ENCODE peak calls at places on chromosomes 2 and 18, in six cellular contexts. V is tibial artery, H is upper lobe of right lung, A is neural progenitor cell, L is tibial nerve, C is right atrium auricular region. T is an unnamed sample. For H3K4me1, the result is how much of the 10 kb centered on the place peaks cover.

GRCh38 chr2:181106789-181107418 is 126.5 kb downstream of the UBE2E3 start:
- DNase-seq in C (no peak), L (no peak), A (no peak), V (no peak), H (no peak), T (no peak)

GRCh38 chr2:160893581-160893980 is 266.6 kb upstream of the TANK start:
- DNase-seq in A (no peak), V (no peak), H (no peak), C (no peak), L (no peak), T (peak)

GRCh38 chr18:9612215-9612830 is 2.0 kb downstream of the PPP4R1 start:
- DNase-seq in H (no peak), C (no peak), A (peak), V (no peak), L (no peak), T (no peak)

GRCh38 chr2:8103085-8103708 is 578.7 kb upstream of the ID2 start:
- DNase-seq in V (no peak), L (no peak), A (no peak), C (no peak), H (no peak), T (no peak)

GRCh38 chr2:216555274-216555673 is 56.6 kb downstream of the RPL37A start:
- DNase-seq in C (peak), A (no peak), V (peak), H (peak), L (no peak), T (peak)

GRCh38 chr2:237677951-237678481 is 50.6 kb downstream of the LRRFIP1 start:
- DNase-seq in L (no peak), V (peak), H (peak), A (no peak), C (no peak), T (no peak)

GRCh38 chr2:168669151-168669550 is 133.3 kb upstream of the NOSTRIN start:
- DNase-seq in V (no peak), C (no peak), A (no peak), H (no peak), L (no peak), T (no peak)

GRCh38 chr2:74747411-74748080 is 86.4 kb upstream of the HK2 start:
- DNase-seq in A (no peak), V (no peak), H (no peak), C (no peak), L (no peak), T (no peak)

GRCh38 chr2:15670981-15671380 is 79.3 kb downstream of the DDX1 start:
- DNase-seq in C (no peak), A (no peak), H (no peak), L (no peak), V (peak), T (no peak)

GRCh38 chr2:173448938-173449471 is 94.3 kb downstream of the CDCA7 start:
- DNase-seq in A (peak), H (peak), V (peak), L (no peak), C (peak), T (peak)

GRCh38 chr2:239806276-239806675 is 218.9 kb downstream of the NDUFA10 start:
- DNase-seq in L (no peak), A (no peak), V (no peak), C (peak), H (no peak), T (no peak)

GRCh38 chr2:61645911-61646310 is 107.8 kb upstream of the XPO1 start:
- DNase-seq in L (no peak), A (no peak), C (no peak), H (no peak), V (no peak), T (no peak)

GRCh38 chr18:71287268-71287667 is 998.4 kb downstream of the SOCS6 start:
- DNase-seq in V (no peak), C (no peak), H (no peak), L (no peak), A (no peak), T (no peak)

GRCh38 chr2:205139822-205140612 is 542.3 kb upstream of the NRP2 start:
- DNase-seq in H (peak), V (no peak), C (no peak), L (no peak), A (peak), T (peak)

GRCh38 chr2:55268288-55268906 is 634 bp downstream of the MTIF2 start:
- DNase-seq in V (no peak), C (no peak), A (peak), H (no peak), L (no peak), T (no peak)

GRCh38 chr2:136019304-136019703 is 33.9 kb upstream of the DARS1 start:
- DNase-seq in L (no peak), C (no peak), A (no peak), H (no peak), V (no peak), T (no peak)

GRCh38 chr2:40123746-40124145 is 328.1 kb downstream of the SLC8A1 start:
- DNase-seq in L (no peak), V (no peak), H (no peak), A (no peak), C (no peak), T (no peak)

GRCh38 chr2:36509077-36509476 is 88.9 kb downstream of the FEZ2 start:
- DNase-seq in H (no peak), V (no peak), L (no peak), C (no peak), A (no peak), T (no peak)

GRCh38 chr18:48142994-48143393 is 212.5 kb upstream of the SMAD2 start:
- DNase-seq in V (no peak), A (no peak), C (no peak), L (no peak), H (no peak), T (no peak)

GRCh38 chr18:8831531-8831930 is 126.2 kb downstream of the MTCL1 start:
- DNase-seq in V (no peak), A (no peak), H (no peak), C (no peak), L (no peak), T (no peak)

GRCh38 chr2:179129574-179130238 is 79.8 kb upstream of the CCDC141 start:
- DNase-seq in V (no peak), C (no peak), H (no peak), L (no peak), A (peak), T (no peak)
- TF ChIP-seq CTCF in V (no peak), C (peak), H (peak), L (peak), A (peak), T (peak)

DNA sequence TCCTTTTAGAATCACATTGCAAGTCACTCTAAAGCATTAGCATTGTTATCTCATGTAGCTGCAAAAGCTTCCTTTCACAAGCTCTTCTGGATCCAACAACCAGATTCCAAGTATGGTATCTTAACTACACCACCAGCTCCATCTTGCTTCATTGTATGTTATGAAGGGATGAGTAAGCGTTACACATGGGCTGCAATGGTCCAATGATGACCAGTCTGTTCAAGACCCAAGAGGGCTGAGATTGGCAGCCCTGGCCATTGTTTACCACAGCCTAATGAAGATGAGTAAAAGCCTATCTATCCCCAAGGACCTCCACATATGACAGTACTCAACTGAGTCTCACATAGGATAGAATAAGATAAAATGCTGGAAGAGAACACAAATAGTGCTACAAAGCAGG is 6.3 kb downstream of the CFLAR start:
- DNase-seq in C (no peak), H (no peak), A (no peak), V (no peak), L (no peak), T (peak)
- H3K4me1 ChIP-seq in C (under half), H (half or more), A (under half), V (under half), L (half or more), T (half or more)

GRCh38 chr2:203463176-203463797 is 71.8 kb downstream of the RAPH1 start:
- DNase-seq in H (no peak), L (no peak), A (peak), V (no peak), C (no peak), T (no peak)
- H3K27ac ChIP-seq in H (no peak), L (no peak), A (no peak), V (no peak), C (no peak), T (no peak)

GRCh38 chr2:230889911-230890601 is 25.3 kb downstream of the ITM2C start:
- DNase-seq in L (no peak), V (no peak), A (no peak), C (no peak), H (peak), T (no peak)

GRCh38 chr2:230893338-230893737 is 28.6 kb downstream of the ITM2C start:
- DNase-seq in C (no peak), L (no peak), V (peak), H (peak), A (no peak), T (no peak)

GRCh38 chr2:230891108-230891507 is 26.4 kb downstream of the ITM2C start:
- DNase-seq in V (no peak), C (no peak), H (peak), L (no peak), A (no peak), T (no peak)

GRCh38 chr2:230890696-230891095 is 26.0 kb downstream of the ITM2C start:
- DNase-seq in H (peak), A (no peak), L (no peak), C (no peak), V (no peak), T (no peak)

DNA sequence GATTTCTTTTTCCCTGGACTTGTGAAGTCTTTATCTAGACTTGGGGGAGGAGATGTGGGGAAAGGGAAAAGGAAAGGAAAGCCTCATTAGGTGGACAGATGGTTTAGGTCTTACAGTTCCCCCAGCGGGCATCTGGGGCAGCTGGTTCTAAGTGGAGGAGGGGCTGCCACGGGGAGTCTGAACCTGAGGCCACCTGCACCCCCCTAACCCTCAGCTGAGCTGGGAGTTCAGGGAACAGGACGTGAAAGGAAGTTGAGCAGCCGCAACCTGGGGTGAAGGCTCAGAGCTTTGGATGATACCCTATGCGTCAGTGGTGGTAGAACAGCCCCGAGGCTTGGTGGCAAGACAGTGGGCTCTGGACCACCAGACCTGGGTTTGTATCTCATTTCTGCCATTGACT is 26.8 kb downstream of the ITM2C start:
- DNase-seq in L (no peak), A (no peak), V (no peak), C (no peak), H (peak), T (no peak)
- TF ChIP-seq CTCF in L (no peak), A (no peak), V (no peak), C (no peak), H (no peak), T (no peak)

DNA sequence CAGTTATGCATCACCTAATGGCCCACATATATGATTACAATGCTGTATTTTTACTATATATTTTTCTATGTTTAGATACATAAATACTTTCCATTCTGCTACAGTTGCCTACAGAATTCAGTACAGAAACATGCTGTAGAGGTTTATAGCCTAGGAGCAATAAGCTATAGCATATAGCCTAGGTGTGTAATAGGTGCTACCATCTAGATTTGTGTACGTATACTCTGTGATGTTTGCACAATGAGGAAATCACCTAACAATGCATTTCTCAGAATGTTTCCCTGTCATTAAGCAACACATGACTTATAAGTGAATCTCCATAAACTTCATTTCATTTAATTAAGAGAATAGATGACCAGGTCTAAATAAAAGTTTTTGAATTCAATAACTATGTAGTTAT is 43.5 kb downstream of the SLC38A11 start:
- DNase-seq in C (no peak), H (no peak), L (no peak), A (no peak), V (no peak), T (no peak)
- H3K4me1 ChIP-seq in C (under half), H (under half), L (under half), A (under half), V (under half), T (under half)